ENCODE peak calls at places on chromosome 1, in five cellular contexts. One of them, this sample, is unnamed.

GRCh38 chr1:217494767-217495166 is 136.1 kb downstream of the GPATCH2 start:
- DNase-seq in fibroblast of lung: no peak
- DNase-seq in lower lobe of right lung: no peak
- DNase-seq in ovary: no peak
- DNase-seq in PC-9: no peak
- DNase-seq in this sample: no peak

GRCh38 chr1:18809953-18810899 is 49.2 kb downstream of the TAS1R2 start:
- DNase-seq in lower lobe of right lung: no peak
- DNase-seq in PC-9: no peak
- DNase-seq in fibroblast of lung: no peak
- DNase-seq in ovary: no peak
- DNase-seq in this sample: no peak

GRCh38 chr1:212970085-212970484 is 19.7 kb downstream of the VASH2 start:
- DNase-seq in lower lobe of right lung: no peak
- DNase-seq in PC-9: no peak
- DNase-seq in ovary: no peak
- DNase-seq in fibroblast of lung: no peak
- DNase-seq in this sample: peak

GRCh38 chr1:188615321-188615720 is 1786.6 kb downstream of the PLA2G4A start:
- DNase-seq in lower lobe of right lung: no peak
- DNase-seq in PC-9: no peak
- DNase-seq in fibroblast of lung: no peak
- DNase-seq in ovary: no peak
- DNase-seq in this sample: no peak

GRCh38 chr1:65412256-65412983 is 8.0 kb upstream of the LEPR start:
- DNase-seq in lower lobe of right lung: no peak
- DNase-seq in fibroblast of lung: no peak
- DNase-seq in ovary: no peak
- DNase-seq in PC-9: no peak
- DNase-seq in this sample: no peak

GRCh38 chr1:58155418-58156123 is 391.0 kb downstream of the OMA1 start:
- DNase-seq in fibroblast of lung: peak
- DNase-seq in PC-9: no peak
- DNase-seq in ovary: no peak
- DNase-seq in lower lobe of right lung: no peak
- DNase-seq in this sample: no peak

GRCh38 chr1:1080122-1080753 is 6.1 kb upstream of the RNF223 start:
- DNase-seq in fibroblast of lung: peak
- DNase-seq in lower lobe of right lung: peak
- DNase-seq in PC-9: peak
- DNase-seq in ovary: peak
- DNase-seq in this sample: peak

GRCh38 chr1:24417681-24418080 is 2.1 kb downstream of the NIPAL3 start:
- DNase-seq in lower lobe of right lung: no peak
- DNase-seq in fibroblast of lung: no peak
- DNase-seq in PC-9: peak
- DNase-seq in ovary: no peak
- DNase-seq in this sample: no peak

GRCh38 chr1:220879509-220880366 is 495 bp downstream of the HLX start:
- DNase-seq in lower lobe of right lung: peak
- DNase-seq in PC-9: no peak
- DNase-seq in fibroblast of lung: peak
- DNase-seq in ovary: peak
- DNase-seq in this sample: no peak
- TF ChIP-seq CTCF in lower lobe of right lung: no peak
- TF ChIP-seq CTCF in PC-9: no peak
- TF ChIP-seq CTCF in fibroblast of lung: no peak
- TF ChIP-seq CTCF in ovary: no peak
- TF ChIP-seq CTCF in this sample: no peak

GRCh38 chr1:12482999-12483398 is 135.0 kb downstream of the DHRS3 start:
- DNase-seq in fibroblast of lung: no peak
- DNase-seq in ovary: no peak
- DNase-seq in PC-9: no peak
- DNase-seq in lower lobe of right lung: no peak
- DNase-seq in this sample: no peak
- TF ChIP-seq CTCF in fibroblast of lung: no peak
- TF ChIP-seq CTCF in ovary: no peak
- TF ChIP-seq CTCF in PC-9: no peak
- TF ChIP-seq CTCF in lower lobe of right lung: no peak
- TF ChIP-seq CTCF in this sample: no peak

GRCh38 chr1:107057197-107058133 is 991 bp downstream of the PRMT6 start:
- DNase-seq in lower lobe of right lung: peak
- DNase-seq in ovary: peak
- DNase-seq in PC-9: peak
- DNase-seq in fibroblast of lung: peak
- DNase-seq in this sample: peak

GRCh38 chr1:107061886-107062285 is 5.4 kb downstream of the PRMT6 start:
- DNase-seq in PC-9: no peak
- DNase-seq in fibroblast of lung: no peak
- DNase-seq in ovary: no peak
- DNase-seq in lower lobe of right lung: no peak
- DNase-seq in this sample: no peak

GRCh38 chr1:107058245-107059032 is 2.0 kb downstream of the PRMT6 start:
- DNase-seq in lower lobe of right lung: no peak
- DNase-seq in PC-9: peak
- DNase-seq in fibroblast of lung: peak
- DNase-seq in ovary: no peak
- DNase-seq in this sample: no peak

GRCh38 chr1:107051266-107051665 is 5.2 kb upstream of the PRMT6 start:
- DNase-seq in ovary: no peak
- DNase-seq in fibroblast of lung: no peak
- DNase-seq in PC-9: no peak
- DNase-seq in lower lobe of right lung: no peak
- DNase-seq in this sample: no peak

GRCh38 chr1:107056426-107057196 is at the start of gene PRMT6:
- DNase-seq in lower lobe of right lung: peak
- DNase-seq in PC-9: peak
- DNase-seq in ovary: peak
- DNase-seq in fibroblast of lung: peak
- DNase-seq in this sample: peak
- TF ChIP-seq CTCF in lower lobe of right lung: peak
- TF ChIP-seq CTCF in PC-9: peak
- TF ChIP-seq CTCF in ovary: no peak
- TF ChIP-seq CTCF in fibroblast of lung: no peak
- TF ChIP-seq CTCF in this sample: peak

DNA sequence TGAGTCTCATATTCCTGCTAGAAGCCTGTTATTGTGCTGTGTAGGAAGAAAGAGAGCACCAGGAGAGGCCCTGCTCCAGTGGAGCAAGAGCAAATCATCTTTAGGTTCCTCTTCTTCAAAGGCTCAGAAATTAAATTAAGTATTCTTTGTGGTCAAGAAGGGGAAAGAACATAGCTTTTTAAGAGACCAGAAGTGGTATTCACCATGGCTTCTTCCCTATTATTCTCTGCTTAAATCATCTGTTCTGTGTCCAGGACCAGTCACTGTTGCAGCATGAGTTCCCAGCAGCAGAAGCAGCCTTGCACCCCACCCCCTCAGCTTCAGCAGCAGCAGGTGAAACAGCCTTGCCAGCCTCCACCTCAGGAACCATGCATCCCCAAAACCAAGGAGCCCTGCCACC is 1.1 kb downstream of the SPRR1B start:
- DNase-seq in ovary: no peak
- DNase-seq in lower lobe of right lung: no peak
- DNase-seq in fibroblast of lung: no peak
- DNase-seq in PC-9: no peak
- DNase-seq in this sample: no peak
- TF ChIP-seq CTCF in ovary: no peak
- TF ChIP-seq CTCF in lower lobe of right lung: no peak
- TF ChIP-seq CTCF in fibroblast of lung: no peak
- TF ChIP-seq CTCF in PC-9: no peak
- TF ChIP-seq CTCF in this sample: no peak

This sample was measured in type B pancreatic cell.